ENCODE peak calls at places on chromosome 20, in ten cellular contexts. Q is tibial nerve; N is CD4-positive, alpha-beta T cell; D is Calu3; B is HFF-Myc; C is tibial artery; L is B cell; Z is suprapubic skin; J is natural killer cell; F is astrocyte of the cerebellum. V is an unnamed sample.

GRCh38 chr20:59827138-59828056 is 106.0 kb downstream of the SYCP2 start:
- DNase-seq in Q (no peak), N (no peak), D (no peak), B (no peak), C (no peak), L (no peak), Z (peak), J (no peak), F (no peak), V (no peak)

GRCh38 chr20:25250508-25250907 is 2.6 kb downstream of the PYGB start:
- DNase-seq in Q (no peak), N (no peak), D (no peak), B (no peak), C (no peak), L (no peak), Z (no peak), J (no peak), F (no peak), V (no peak)

GRCh38 chr20:25059487-25059820 is 1.5 kb upstream of the ACSS1 start:
- DNase-seq in Q (no peak), N (no peak), D (no peak), B (no peak), C (no peak), L (no peak), Z (no peak), J (no peak), F (no peak), V (no peak)

GRCh38 chr20:61699184-61700066 is 366.3 kb downstream of the TAF4 start:
- DNase-seq in Q (no peak), N (no peak), D (no peak), B (no peak), C (no peak), L (no peak), Z (no peak), J (no peak), F (no peak), V (no peak)

GRCh38 chr20:49676581-49677291 is 36.9 kb downstream of the B4GALT5 start:
- DNase-seq in Q (no peak), N (no peak), D (no peak), B (no peak), C (no peak), L (peak), Z (no peak), J (peak), F (no peak), V (no peak)

GRCh38 chr20:44633872-44634600 is 17.5 kb downstream of the ADA start:
- DNase-seq in Q (no peak), N (no peak), D (no peak), B (no peak), C (no peak), L (no peak), Z (no peak), J (no peak), F (no peak), V (no peak)

GRCh38 chr20:50304883-50305635 is 114.4 kb downstream of the CEBPB start:
- DNase-seq in Q (peak), N (no peak), D (no peak), B (peak), C (peak), L (no peak), Z (peak), J (no peak), F (no peak), V (no peak)

GRCh38 chr20:37565134-37565811 is 37.6 kb upstream of the BLCAP start:
- DNase-seq in Q (no peak), N (no peak), D (no peak), B (no peak), C (no peak), L (no peak), Z (peak), J (no peak), F (no peak), V (no peak)

GRCh38 chr20:51500936-51501335 is 41.6 kb downstream of the NFATC2 start:
- DNase-seq in Q (no peak), N (no peak), D (no peak), B (no peak), C (no peak), L (peak), Z (no peak), J (no peak), F (no peak), V (no peak)

GRCh38 chr20:24045621-24046020 is 57.0 kb upstream of the GGTLC1 start:
- DNase-seq in Q (no peak), N (no peak), D (no peak), B (no peak), C (no peak), L (no peak), Z (no peak), J (no peak), F (no peak), V (no peak)

GRCh38 chr20:22944062-22944461 is 91.0 kb upstream of the SSTR4 start:
- DNase-seq in Q (no peak), N (no peak), D (no peak), B (no peak), C (no peak), L (no peak), Z (no peak), J (no peak), F (no peak), V (no peak)

GRCh38 chr20:49344975-49345374 is 67.1 kb upstream of the ZNFX1 start:
- DNase-seq in Q (peak), N (no peak), D (peak), B (peak), C (peak), L (no peak), Z (peak), J (no peak), F (peak), V (no peak)

GRCh38 chr20:49276201-49276894 is 1.5 kb downstream of the ZNFX1 start:
- DNase-seq in Q (no peak), N (peak), D (peak), B (no peak), C (peak), L (peak), Z (no peak), J (no peak), F (peak), V (no peak)

GRCh38 chr20:17666491-17666890 is 15.6 kb downstream of the RRBP1 start:
- DNase-seq in Q (peak), N (no peak), D (no peak), B (no peak), C (no peak), L (no peak), Z (no peak), J (no peak), F (peak), V (no peak)

GRCh38 chr20:43507150-43508080 is at the start of gene L3MBTL1:
- DNase-seq in Q (no peak), N (no peak), D (peak), B (no peak), C (no peak), L (peak), Z (no peak), J (peak), F (no peak), V (peak)

GRCh38 chr20:38225240-38225899 is 35.2 kb downstream of the KIAA1755 start:
- DNase-seq in Q (no peak), N (no peak), D (no peak), B (no peak), C (no peak), L (no peak), Z (no peak), J (no peak), F (no peak), V (no peak)

GRCh38 chr20:34693414-34693813 is 10.7 kb upstream of the TP53INP2 start:
- DNase-seq in Q (no peak), N (no peak), D (no peak), B (no peak), C (no peak), L (no peak), Z (no peak), J (no peak), F (no peak), V (no peak)

GRCh38 chr20:24987244-24987643 is 5.3 kb downstream of the APMAP start:
- DNase-seq in Q (no peak), N (no peak), D (no peak), B (no peak), C (no peak), L (no peak), Z (no peak), J (no peak), F (no peak), V (no peak)

GRCh38 chr20:5652626-5653573 is 97.3 kb upstream of the SHLD1 start:
- DNase-seq in Q (no peak), N (no peak), D (no peak), B (no peak), C (no peak), L (peak), Z (no peak), J (no peak), F (no peak), V (no peak)

GRCh38 chr20:44594730-44595129 is 12.4 kb downstream of the PKIG start:
- DNase-seq in Q (no peak), N (no peak), D (no peak), B (peak), C (peak), L (no peak), Z (no peak), J (no peak), F (no peak), V (no peak)

GRCh38 chr20:32052090-32052791 is at the start of gene HCK:
- DNase-seq in Q (no peak), N (no peak), D (no peak), B (no peak), C (peak), L (peak), Z (no peak), J (no peak), F (no peak), V (peak)

GRCh38 chr20:21050710-21051109 is 55.4 kb downstream of the LINC00237 start:
- DNase-seq in Q (no peak), N (no peak), D (no peak), B (no peak), C (no peak), L (no peak), Z (no peak), J (no peak), F (no peak), V (no peak)

GRCh38 chr20:21048841-21049273 is 57.3 kb downstream of the LINC00237 start:
- DNase-seq in Q (no peak), N (peak), D (peak), B (no peak), C (no peak), L (peak), Z (no peak), J (peak), F (no peak), V (no peak)

GRCh38 chr20:21052686-21053001 is 53.5 kb downstream of the LINC00237 start:
- DNase-seq in Q (no peak), N (no peak), D (no peak), B (no peak), C (no peak), L (no peak), Z (no peak), J (no peak), F (no peak), V (no peak)

GRCh38 chr20:21052241-21052640 is 53.9 kb downstream of the LINC00237 start:
- DNase-seq in Q (no peak), N (no peak), D (no peak), B (no peak), C (no peak), L (no peak), Z (no peak), J (no peak), F (no peak), V (no peak)

GRCh38 chr20:21053002-21053762 is 53.0 kb downstream of the LINC00237 start:
- DNase-seq in Q (no peak), N (no peak), D (no peak), B (no peak), C (no peak), L (no peak), Z (no peak), J (no peak), F (no peak), V (no peak)
- TF ChIP-seq CTCF in Q (no peak), N (no peak), D (no peak), B (no peak), C (no peak), L (no peak), Z (no peak), J (no peak), F (no peak), V (peak)

GRCh38 chr20:18909254-18909653 is 95.7 kb downstream of the SCP2D1 start:
- DNase-seq in Q (no peak), N (no peak), D (no peak), B (no peak), C (no peak), L (no peak), Z (no peak), J (no peak), F (no peak), V (no peak)
- TF ChIP-seq CTCF in Q (no peak), N (no peak), D (no peak), B (no peak), C (no peak), L (no peak), Z (no peak), J (no peak), F (no peak), V (no peak)

DNA sequence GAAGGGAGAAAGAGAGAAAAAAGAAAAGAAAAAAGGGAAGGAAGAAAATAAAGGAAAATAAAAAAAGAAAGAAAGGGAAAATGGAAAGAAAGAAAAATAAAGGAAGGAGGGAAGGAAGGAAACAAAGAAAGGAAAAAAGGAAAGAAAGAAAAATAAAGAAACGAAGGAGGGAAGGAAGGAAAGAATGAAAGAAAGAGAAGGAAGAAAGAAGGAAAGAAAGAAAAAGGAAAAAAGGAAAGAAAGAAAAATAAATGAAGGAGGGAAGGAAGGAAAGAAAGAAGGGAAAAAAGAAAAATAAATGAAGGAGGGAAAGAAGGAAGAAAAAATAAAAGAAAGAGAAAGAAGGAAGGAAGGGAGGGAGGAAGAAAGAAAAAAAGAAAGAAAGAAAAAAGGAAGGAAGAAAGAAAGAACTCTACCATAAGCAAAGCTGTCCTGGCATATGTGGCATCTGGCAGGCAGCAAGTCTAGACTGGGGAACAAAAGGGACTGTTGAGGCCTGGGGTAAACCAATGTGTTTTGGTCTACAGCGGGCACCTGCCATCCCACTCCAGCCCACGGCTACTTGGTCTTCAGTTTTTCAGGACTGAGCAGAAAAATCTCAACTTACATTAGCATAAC is 86.9 kb downstream of the TFAP2C start:
- DNase-seq in Q (no peak), N (no peak), D (no peak), B (no peak), C (no peak), L (no peak), Z (no peak), J (no peak), F (no peak), V (no peak)
- TF ChIP-seq CTCF in Q (no peak), N (no peak), D (no peak), B (no peak), C (no peak), L (peak), Z (no peak), J (no peak), F (no peak), V (no peak)

GRCh38 chr20:2385496-2385895 is 4.8 kb downstream of the TGM6 start:
- DNase-seq in Q (no peak), N (no peak), D (no peak), B (no peak), C (no peak), L (no peak), Z (no peak), J (no peak), F (no peak), V (no peak)

GRCh38 chr20:2387180-2387577 is 6.5 kb downstream of the TGM6 start:
- DNase-seq in Q (no peak), N (no peak), D (peak), B (peak), C (no peak), L (peak), Z (no peak), J (no peak), F (no peak), V (no peak)

GRCh38 chr20:2385026-2385425 is 4.3 kb downstream of the TGM6 start:
- DNase-seq in Q (no peak), N (no peak), D (no peak), B (no peak), C (no peak), L (no peak), Z (no peak), J (no peak), F (no peak), V (no peak)

GRCh38 chr20:2386516-2387179 is 5.9 kb downstream of the TGM6 start:
- DNase-seq in Q (no peak), N (no peak), D (no peak), B (no peak), C (no peak), L (no peak), Z (no peak), J (no peak), F (no peak), V (no peak)

GRCh38 chr20:2387580-2387979 is 6.9 kb downstream of the TGM6 start:
- DNase-seq in Q (no peak), N (no peak), D (no peak), B (no peak), C (no peak), L (no peak), Z (no peak), J (no peak), F (no peak), V (no peak)
- TF ChIP-seq CTCF in Q (no peak), N (no peak), D (no peak), B (no peak), C (no peak), L (no peak), Z (no peak), J (no peak), F (no peak), V (no peak)

V was measured in D721Med.